ENCODE peak calls at places on chromosomes 7 and 10, in five cellular contexts. O is PC-9, V is heart left ventricle, Y is cardiac muscle cell, F is neuronal stem cell. D is an unnamed sample. For H3K4me1 and H3K27me3, the result is how much of the 10 kb centered on the place peaks cover.

GRCh38 chr10:29611796-29612381 is 22.9 kb downstream of the SVIL start:
- DNase-seq in O (no peak), V (no peak), Y (no peak), F (no peak), D (no peak)

GRCh38 chr7:95793658-95794057 is 21.3 kb downstream of the DYNC1I1 start:
- DNase-seq in O (no peak), V (no peak), Y (no peak), F (no peak), D (no peak)

GRCh38 chr10:59905066-59905734 is 1.2 kb downstream of the CCDC6 start:
- DNase-seq in O (peak), V (peak), Y (peak), F (no peak), D (no peak)

GRCh38 chr10:78165617-78166016 is 132.0 kb downstream of the RPS24 start:
- DNase-seq in O (no peak), V (no peak), Y (peak), F (peak), D (no peak)

GRCh38 chr10:122931088-122931958 is 20.9 kb downstream of the FAM24A start:
- DNase-seq in O (no peak), V (no peak), Y (no peak), F (no peak), D (no peak)

GRCh38 chr7:69782917-69783684 is 184.8 kb downstream of the AUTS2 start:
- DNase-seq in O (no peak), V (peak), Y (no peak), F (no peak), D (peak)

GRCh38 chr7:106384373-106384772 is 99.6 kb upstream of the NAMPT start:
- DNase-seq in O (no peak), V (no peak), Y (no peak), F (no peak), D (no peak)

GRCh38 chr10:132543916-132544743 is 6.5 kb downstream of the INPP5A start:
- DNase-seq in O (no peak), V (no peak), Y (no peak), F (no peak), D (no peak)

GRCh38 chr10:102621418-102622325 is 22.6 kb upstream of the TRIM8 start:
- DNase-seq in O (no peak), V (no peak), Y (no peak), F (no peak), D (no peak)

GRCh38 chr7:28020302-28020940 is 160.2 kb downstream of the JAZF1 start:
- DNase-seq in O (peak), V (peak), Y (peak), F (peak), D (peak)

GRCh38 chr10:17905491-17905890 is 46.2 kb upstream of the SLC39A12 start:
- DNase-seq in O (no peak), V (no peak), Y (no peak), F (no peak), D (no peak)

GRCh38 chr7:5424689-5425506 is 1.3 kb upstream of the TNRC18 start:
- DNase-seq in O (peak), V (peak), Y (peak), F (no peak), D (peak)

DNA sequence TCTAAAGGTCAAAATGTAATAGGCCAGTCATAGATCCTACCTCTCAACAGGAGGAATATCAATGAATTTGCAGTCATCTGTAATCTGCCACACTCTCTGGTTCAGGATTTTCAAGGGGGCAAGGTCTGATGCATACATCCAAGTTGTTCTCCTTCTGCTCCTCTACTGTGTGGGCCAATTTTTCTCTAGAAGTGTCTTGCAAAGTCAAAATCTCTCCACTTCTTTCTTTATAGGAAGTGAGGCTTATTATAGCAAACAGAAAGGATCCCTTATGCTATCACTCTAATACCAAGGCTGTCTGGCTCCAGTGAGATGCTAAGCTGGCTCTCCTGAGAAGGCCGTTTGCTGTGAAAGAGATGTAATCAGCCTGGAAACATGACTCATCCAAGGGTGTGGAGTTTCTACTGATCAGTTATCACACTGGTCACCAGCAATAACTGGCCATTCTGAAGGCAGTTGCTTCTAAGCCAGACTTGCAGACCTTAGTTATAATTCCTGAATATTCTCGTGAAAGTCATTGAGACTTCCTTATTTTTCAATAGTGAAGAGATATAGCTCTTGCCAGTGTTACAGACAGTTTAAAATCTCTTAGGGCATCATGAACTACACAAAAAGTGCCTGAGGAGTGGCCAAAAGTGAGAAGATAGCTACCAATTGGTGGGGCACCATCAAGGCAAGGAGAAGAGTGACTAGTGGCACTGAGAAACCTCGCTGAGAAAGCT is 43.2 kb upstream of the LRGUK start:
- DNase-seq in O (peak), V (no peak), Y (no peak), F (no peak), D (no peak)
- H3K4me1 ChIP-seq in O (under half), V (under half), Y (under half), F (under half), D (under half)

DNA sequence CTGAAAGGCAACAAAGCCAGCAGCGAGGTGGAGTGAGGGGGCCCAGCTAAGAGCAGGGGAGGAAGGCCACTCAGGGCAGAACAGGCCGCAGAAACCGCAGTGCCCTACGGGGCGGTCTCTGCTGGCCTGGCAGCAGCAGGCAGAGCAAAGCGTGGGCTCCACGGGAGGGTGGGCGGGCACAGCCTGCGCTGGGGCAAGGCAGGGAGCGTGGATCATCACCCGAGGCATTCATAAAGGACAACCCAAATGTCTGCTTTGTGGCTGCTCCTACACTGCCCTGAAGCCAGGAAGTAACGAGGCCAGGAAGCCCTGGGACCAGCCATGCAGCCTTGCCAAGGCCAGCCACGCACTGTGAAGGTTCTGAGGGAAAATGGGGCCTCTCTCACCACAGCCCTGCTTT is 127.5 kb downstream of the MAD1L1 start:
- DNase-seq in O (no peak), V (no peak), Y (no peak), F (no peak), D (no peak)
- H3K27ac ChIP-seq in O (no peak), V (no peak), Y (no peak), F (no peak), D (no peak)

GRCh38 chr10:101116754-101117153 is 14.3 kb upstream of the TLX1 start:
- DNase-seq in O (no peak), V (no peak), Y (no peak), F (no peak), D (no peak)
- H3K27me3 ChIP-seq in O (under half), V (half or more), Y (half or more), F (under half), D (under half)

DNA sequence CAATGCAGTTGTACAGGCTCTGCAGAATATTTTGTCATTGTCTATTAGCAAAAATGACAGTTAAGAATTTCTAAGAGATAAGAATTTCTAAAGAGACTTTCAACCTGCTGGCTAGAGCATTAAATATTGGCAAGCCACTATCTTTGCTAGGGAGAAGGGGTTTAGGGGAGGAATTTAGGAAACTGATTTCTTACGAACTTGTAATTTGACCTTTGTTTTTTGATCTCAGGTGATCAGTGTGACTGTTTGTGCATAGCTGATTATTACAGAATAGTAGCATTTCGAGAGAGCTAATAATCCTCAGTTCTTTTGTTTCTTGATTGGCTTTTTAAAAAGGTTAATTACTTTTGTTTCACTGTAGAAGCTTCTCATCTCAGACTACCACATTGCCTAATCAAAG is 68.1 kb downstream of the ST7 start:
- DNase-seq in O (no peak), V (no peak), Y (no peak), F (no peak), D (no peak)
- H3K4me1 ChIP-seq in O (under half), V (half or more), Y (half or more), F (under half), D (under half)

DNA sequence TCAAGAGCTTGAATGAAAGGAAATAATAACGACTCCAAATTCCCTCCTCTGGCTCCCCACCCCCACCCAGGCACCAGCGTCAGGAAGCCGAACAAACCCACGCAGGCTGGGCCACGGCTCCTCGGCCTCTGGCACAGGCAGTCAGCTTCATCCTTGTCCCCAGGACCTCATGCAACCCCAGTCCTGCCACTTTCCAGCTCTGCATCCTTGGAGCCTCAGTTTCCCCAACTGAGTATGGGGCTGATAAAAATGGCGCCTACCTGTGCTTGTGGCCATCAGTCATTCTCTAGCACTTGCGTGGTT is 137.1 kb downstream of the RGS10 start:
- DNase-seq in O (no peak), V (no peak), Y (no peak), F (no peak), D (no peak)
- H3K27ac ChIP-seq in O (no peak), V (peak), Y (no peak), F (no peak), D (peak)

GRCh38 chr7:20172736-20173334 is 44.3 kb downstream of the MACC1 start:
- DNase-seq in O (peak), V (no peak), Y (peak), F (peak), D (no peak)
- H3K27me3 ChIP-seq in O (under half), V (under half), Y (under half), F (under half), D (under half)

GRCh38 chr7:130907439-130907838 is 173.4 kb upstream of the KLF14 start:
- DNase-seq in O (no peak), V (no peak), Y (no peak), F (no peak), D (no peak)
- H3K4me1 ChIP-seq in O (half or more), V (half or more), Y (under half), F (under half), D (half or more)

GRCh38 chr10:44975487-44976331 is 2.9 kb downstream of the DEPP1 start:
- DNase-seq in O (peak), V (no peak), Y (peak), F (no peak), D (no peak)
- H3K27ac ChIP-seq in O (no peak), V (peak), Y (peak), F (no peak), D (peak)

DNA sequence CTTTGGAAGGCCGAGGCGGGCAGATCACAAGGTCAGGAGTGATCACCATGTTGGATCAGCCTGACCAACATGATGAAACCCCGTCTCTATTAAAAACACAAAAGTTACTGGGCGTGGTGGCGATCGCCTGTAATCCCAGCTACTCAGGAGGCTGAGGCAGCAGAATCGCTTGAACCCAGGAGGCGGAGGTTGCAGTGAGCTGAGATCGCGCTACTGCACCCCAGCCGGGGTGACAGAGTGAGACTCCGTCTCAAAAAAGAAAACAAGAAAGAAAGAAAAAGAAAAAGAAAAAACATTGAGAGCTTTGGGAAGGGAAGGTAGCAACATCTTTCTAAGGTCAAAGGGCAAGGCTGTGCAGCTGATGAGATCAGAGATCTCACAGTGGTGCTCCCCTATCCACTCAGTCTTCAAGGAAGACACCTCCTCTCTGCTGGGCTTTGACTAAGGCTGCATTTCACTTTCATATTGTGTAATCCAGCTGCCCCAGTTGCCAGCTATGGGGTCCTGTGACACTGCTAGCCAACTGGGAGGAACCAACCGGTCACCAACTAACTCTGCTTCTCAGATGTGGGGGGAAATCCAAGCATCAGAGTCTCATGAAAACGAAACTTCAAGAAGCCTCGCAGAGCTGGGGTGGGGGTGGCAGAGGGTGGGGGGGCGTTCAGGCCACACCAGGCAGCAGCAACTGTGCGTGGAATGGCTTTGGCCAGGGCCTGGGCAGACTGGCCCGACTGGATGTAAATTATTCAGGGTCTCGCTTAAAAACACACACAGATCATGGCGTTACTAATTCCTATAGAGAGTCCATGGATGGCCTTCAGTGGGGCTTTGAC is 1.5 kb downstream of the IL15RA start:
- DNase-seq in O (no peak), V (no peak), Y (no peak), F (no peak), D (peak)
- H3K27me3 ChIP-seq in O (under half), V (under half), Y (half or more), F (under half), D (under half)

D was measured in right atrium auricular region.